ENCODE peak calls at places on chromosomes 11 and 22, in five cellular contexts. G, L, B, N and I are unnamed samples.

GRCh38 chr11:126083829-126084607 is 21.4 kb upstream of the CDON start:
- DNase-seq in G (no peak), L (no peak), B (peak), N (no peak), I (no peak)

GRCh38 chr11:109884501-109884900 is 208.7 kb upstream of the ZC3H12C start:
- DNase-seq in G (no peak), L (no peak), B (peak), N (no peak), I (no peak)

GRCh38 chr11:122486793-122487495 is 168.6 kb upstream of the UBASH3B start:
- DNase-seq in G (peak), L (no peak), B (peak), N (peak), I (peak)

GRCh38 chr11:614583-615452 is 932 bp downstream of the IRF7 start:
- DNase-seq in G (peak), L (no peak), B (peak), N (no peak), I (peak)

GRCh38 chr22:32668254-32669094 is 133.0 kb upstream of the TIMP3 start:
- DNase-seq in G (no peak), L (no peak), B (no peak), N (no peak), I (no peak)

GRCh38 chr22:45612451-45612901 is 59.2 kb upstream of the ATXN10 start:
- DNase-seq in G (peak), L (peak), B (no peak), N (no peak), I (peak)

GRCh38 chr22:43745783-43746356 is 66.2 kb downstream of the EFCAB6 start:
- DNase-seq in G (no peak), L (no peak), B (no peak), N (no peak), I (no peak)

GRCh38 chr22:20319041-20319744 is 667 bp downstream of the DGCR6L start:
- DNase-seq in G (no peak), L (no peak), B (peak), N (no peak), I (peak)

GRCh38 chr11:119405986-119406385 is 17.0 kb downstream of the THY1 start:
- DNase-seq in G (no peak), L (no peak), B (no peak), N (no peak), I (no peak)

GRCh38 chr11:65801153-65801987 is 14.5 kb downstream of the OVOL1 start:
- DNase-seq in G (no peak), L (no peak), B (no peak), N (no peak), I (no peak)

GRCh38 chr22:23518381-23519187 is 61.5 kb downstream of the IGLL1 start:
- DNase-seq in G (no peak), L (no peak), B (peak), N (no peak), I (no peak)

GRCh38 chr22:38318792-38319773 is 1.9 kb upstream of the CSNK1E start:
- DNase-seq in G (no peak), L (no peak), B (peak), N (no peak), I (no peak)

GRCh38 chr11:129644326-129644725 is 171.3 kb upstream of the TMEM45B start:
- DNase-seq in G (no peak), L (peak), B (no peak), N (no peak), I (peak)

GRCh38 chr11:69383372-69383771 is 89.4 kb downstream of the MYEOV start:
- DNase-seq in G (no peak), L (no peak), B (no peak), N (no peak), I (no peak)

GRCh38 chr11:128761339-128761738 is 67.5 kb downstream of the FLI1 start:
- DNase-seq in G (no peak), L (no peak), B (no peak), N (no peak), I (no peak)

GRCh38 chr22:45977551-45978274 is 751 bp upstream of the WNT7B start:
- DNase-seq in G (peak), L (no peak), B (peak), N (no peak), I (no peak)

GRCh38 chr11:126407101-126407521 is 51.6 kb downstream of the ST3GAL4 start:
- DNase-seq in G (no peak), L (no peak), B (no peak), N (no peak), I (no peak)

GRCh38 chr22:19832476-19833108 is 22.1 kb downstream of the GNB1L start:
- DNase-seq in G (no peak), L (no peak), B (no peak), N (no peak), I (no peak)

DNA sequence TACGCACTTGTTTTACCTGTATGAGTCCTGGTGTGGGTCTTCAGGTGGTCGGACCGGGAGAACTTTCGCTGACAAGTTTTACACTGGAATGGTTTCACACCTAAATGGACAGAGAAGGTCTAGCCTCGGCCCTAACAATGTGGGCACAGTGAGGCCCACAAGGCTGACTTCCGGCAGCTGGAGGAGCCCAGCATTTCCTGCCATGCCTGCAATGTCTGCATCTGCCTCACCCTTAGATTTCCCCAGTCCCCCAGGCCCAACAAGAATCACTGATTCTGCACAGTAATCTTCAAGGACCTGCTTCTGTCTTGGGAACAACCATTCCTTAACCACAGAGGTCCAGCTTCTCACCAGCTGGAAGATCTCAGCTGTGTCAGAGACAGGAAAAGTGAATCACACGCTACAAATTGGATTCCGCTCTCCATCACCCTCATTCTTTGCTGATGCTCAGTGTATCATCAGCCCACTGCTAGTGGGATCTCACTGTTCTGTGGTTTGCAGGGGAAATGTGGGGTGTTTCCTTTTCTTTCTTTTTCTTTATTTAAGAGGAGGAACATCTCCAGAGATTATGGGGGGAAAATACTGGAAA is 43.3 kb downstream of the WT1 start:
- DNase-seq in G (no peak), L (peak), B (no peak), N (no peak), I (no peak)
- H3K9ac ChIP-seq in G (no peak), L (no peak), B (no peak), N (no peak), I (no peak)

GRCh38 chr11:1719781-1720180 is 22.8 kb downstream of the KRTAP5-6 start:
- DNase-seq in G (no peak), L (no peak), B (no peak), N (no peak), I (no peak)

GRCh38 chr11:1717745-1718144 is 20.8 kb downstream of the KRTAP5-6 start:
- DNase-seq in G (no peak), L (no peak), B (no peak), N (no peak), I (no peak)

GRCh38 chr11:1714908-1715885 is 18.2 kb downstream of the KRTAP5-6 start:
- DNase-seq in G (no peak), L (no peak), B (no peak), N (no peak), I (no peak)

DNA sequence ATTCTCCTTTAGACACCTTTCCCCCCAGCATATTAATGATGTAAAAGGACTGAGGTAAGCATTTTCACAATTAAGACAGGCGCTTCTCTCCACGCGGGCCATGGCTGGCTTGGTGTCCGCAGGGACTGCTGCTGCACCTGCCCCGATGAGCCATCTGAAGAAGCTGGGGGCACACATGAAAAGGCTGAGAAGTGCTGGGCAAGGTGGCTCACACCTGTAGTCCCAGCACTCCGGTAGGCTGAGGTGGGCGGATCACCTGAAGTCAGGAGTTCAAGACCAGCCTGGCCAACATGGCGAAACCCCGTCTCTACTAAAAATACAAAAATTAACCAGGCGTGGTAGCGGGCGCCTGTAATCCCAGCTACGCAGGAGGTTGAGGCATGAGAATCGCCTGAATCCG is 21.3 kb downstream of the KRTAP5-6 start:
- DNase-seq in G (no peak), L (no peak), B (no peak), N (no peak), I (no peak)
- TF ChIP-seq EZH2 in G (no peak), L (no peak), B (no peak), N (no peak), I (no peak)

GRCh38 chr11:44976576-44976975 is 25.9 kb upstream of the TP53I11 start:
- DNase-seq in G (no peak), L (no peak), B (no peak), N (no peak), I (no peak)

GRCh38 chr11:44979536-44980399 is 29.1 kb upstream of the TP53I11 start:
- DNase-seq in G (peak), L (no peak), B (peak), N (peak), I (no peak)

GRCh38 chr11:44978961-44979331 is 28.3 kb upstream of the TP53I11 start:
- DNase-seq in G (peak), L (no peak), B (no peak), N (no peak), I (peak)

GRCh38 chr11:44977493-44977984 is 26.9 kb upstream of the TP53I11 start:
- DNase-seq in G (peak), L (no peak), B (peak), N (no peak), I (no peak)

DNA sequence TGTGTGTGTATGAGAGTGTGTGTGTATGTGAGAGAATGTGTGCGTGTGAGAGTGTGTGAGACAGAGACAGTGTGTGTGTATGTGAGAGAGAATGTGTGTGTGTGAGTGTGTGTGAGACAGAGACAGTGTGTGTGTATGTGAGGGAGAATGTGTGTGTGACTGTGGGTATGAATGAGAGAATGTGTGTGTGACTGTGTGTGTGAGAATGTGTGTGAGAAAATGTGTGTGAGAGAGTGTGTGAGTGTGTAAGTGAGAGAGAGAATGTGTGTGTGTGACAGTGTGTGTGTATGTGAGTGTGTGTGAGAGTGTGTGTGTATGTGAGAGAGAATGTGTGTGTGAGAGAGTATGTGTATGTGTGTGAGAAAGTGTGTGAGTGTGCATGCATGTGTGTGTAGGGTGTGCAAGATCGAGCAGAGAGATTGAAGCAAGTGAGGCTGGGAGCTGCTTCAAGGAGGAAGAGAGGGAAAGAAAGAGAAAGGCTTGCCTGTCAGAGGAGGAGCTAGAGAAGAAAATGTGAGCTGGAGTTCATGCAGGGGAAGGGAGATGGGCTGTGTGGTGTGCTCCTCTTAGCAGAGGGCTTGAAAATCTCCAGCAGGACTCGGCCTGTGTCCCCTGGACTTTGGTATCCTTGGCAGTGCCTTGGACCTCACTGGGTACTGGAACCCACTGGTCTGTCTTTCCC is 27.7 kb upstream of the TP53I11 start:
- DNase-seq in G (no peak), L (no peak), B (no peak), N (no peak), I (no peak)
- H2AFZ ChIP-seq in G (no peak), L (no peak), B (no peak), N (no peak), I (no peak)

GRCh38 chr11:108497317-108498045 is 703 bp downstream of the POGLUT3 start:
- DNase-seq in G (peak), L (peak), B (peak), N (peak), I (peak)
- H3K9ac ChIP-seq in G (peak), L (peak), B (peak), N (peak), I (peak)

GRCh38 chr11:19702620-19703019 is 10.0 kb upstream of the NAV2 start:
- DNase-seq in G (no peak), L (no peak), B (no peak), N (no peak), I (no peak)
- TF ChIP-seq EZH2 in G (no peak), L (no peak), B (no peak), N (no peak), I (no peak)

DNA sequence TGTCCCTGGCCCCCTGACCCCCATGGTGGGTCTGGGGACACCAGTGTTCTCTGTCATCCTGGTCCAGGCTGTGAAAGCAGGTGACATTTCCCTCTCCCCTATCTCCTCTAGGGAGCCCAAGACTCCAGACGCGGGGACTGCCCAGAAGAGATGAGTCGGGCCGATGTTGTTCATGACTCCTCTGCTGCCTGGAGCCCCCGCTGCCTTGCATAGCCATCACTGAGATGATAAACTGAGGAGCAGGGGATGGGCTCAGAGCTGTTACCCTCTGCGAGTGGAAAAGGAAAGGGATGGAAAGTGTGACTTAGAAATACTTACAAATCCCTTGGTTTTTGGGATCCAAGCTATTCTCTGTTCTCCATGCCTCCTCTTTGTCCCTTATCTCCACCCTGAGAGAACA is 209.6 kb downstream of the DSCAML1 start:
- DNase-seq in G (no peak), L (no peak), B (no peak), N (no peak), I (no peak)
- H2AFZ ChIP-seq in G (no peak), L (no peak), B (no peak), N (no peak), I (no peak)

GRCh38 chr11:7575841-7576451 is 62.1 kb downstream of the PPFIBP2 start:
- DNase-seq in G (peak), L (no peak), B (no peak), N (no peak), I (no peak)

GRCh38 chr11:7573558-7574296 is 59.9 kb downstream of the PPFIBP2 start:
- DNase-seq in G (no peak), L (no peak), B (no peak), N (no peak), I (no peak)

GRCh38 chr11:7576671-7577225 is 62.9 kb downstream of the PPFIBP2 start:
- DNase-seq in G (no peak), L (no peak), B (no peak), N (no peak), I (no peak)

GRCh38 chr11:7573193-7573557 is 59.4 kb downstream of the PPFIBP2 start:
- DNase-seq in G (no peak), L (no peak), B (no peak), N (no peak), I (no peak)

GRCh38 chr11:7574491-7575129 is 60.8 kb downstream of the PPFIBP2 start:
- DNase-seq in G (no peak), L (no peak), B (no peak), N (no peak), I (no peak)
- H3K9ac ChIP-seq in G (no peak), L (no peak), B (no peak), N (no peak), I (no peak)

DNA sequence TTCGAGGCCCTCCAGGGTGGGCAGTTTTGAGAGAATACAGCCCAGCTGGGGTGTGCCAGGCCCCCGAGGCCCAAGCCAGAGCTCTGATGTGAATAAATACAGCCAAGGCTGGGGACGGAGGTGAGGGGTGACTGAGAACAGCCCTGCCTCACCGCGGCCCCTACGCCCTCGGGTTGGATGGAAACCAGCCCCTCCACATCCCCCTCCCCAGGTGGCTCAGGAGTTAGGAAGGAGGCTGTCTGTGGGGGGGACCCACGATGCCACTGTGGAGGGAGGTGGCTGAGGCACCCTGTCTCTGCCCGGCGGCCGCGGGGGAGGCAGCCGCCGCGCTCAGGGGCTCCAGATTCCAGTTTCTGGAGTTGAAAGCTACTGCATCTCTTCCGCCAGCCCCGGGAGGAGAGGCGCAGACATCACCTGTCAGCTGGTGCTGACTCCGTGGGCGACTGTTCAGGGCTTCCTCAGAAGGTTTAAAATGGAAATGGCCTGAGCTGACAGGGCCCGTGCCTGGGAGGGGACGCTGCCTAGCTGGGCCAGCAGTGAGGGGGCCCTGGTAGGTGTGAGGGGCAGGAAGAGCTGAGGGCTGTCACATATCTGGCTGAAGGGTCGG is 1.4 kb downstream of the FLRT1 start:
- DNase-seq in G (no peak), L (no peak), B (peak), N (no peak), I (no peak)
- TF ChIP-seq EZH2 in G (no peak), L (no peak), B (peak), N (no peak), I (no peak)

DNA sequence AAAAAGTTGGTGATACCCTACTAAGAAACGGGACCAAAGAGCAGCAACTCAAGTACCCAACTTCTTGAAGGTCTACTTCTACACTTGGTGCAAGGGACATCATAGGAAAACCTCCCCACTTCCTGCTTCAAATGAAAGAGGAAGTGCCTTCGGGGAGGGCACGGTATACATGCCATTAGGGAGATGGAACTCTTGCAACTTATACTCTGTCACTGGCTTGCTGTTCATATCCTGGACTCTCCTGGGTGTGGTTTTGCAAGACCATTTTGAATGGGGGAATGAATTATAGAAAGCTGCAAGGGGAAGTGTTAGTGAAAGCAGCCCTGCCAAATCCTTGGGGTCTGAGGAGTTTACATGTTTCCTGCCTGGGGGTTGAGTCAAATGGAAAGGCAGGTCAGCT is 41.9 kb downstream of the CSNK2A3 start:
- DNase-seq in G (no peak), L (no peak), B (no peak), N (no peak), I (no peak)
- H2AFZ ChIP-seq in G (no peak), L (no peak), B (no peak), N (no peak), I (no peak)